ENCODE peak calls at places on chromosomes 16 and 17, in four cellular contexts. R is heart right ventricle, Z is sigmoid colon, L is GM06990. Q is an unnamed sample. For H3K27me3, the result is how much of the 10 kb centered on the place peaks cover.

GRCh38 chr16:11748404-11749254 is 6.0 kb upstream of the TXNDC11 start:
- DNase-seq in R (no peak), Z (no peak), L (no peak), Q (no peak)

GRCh38 chr16:14071576-14072271 is 605 bp downstream of the MRTFB start:
- DNase-seq in R (no peak), Z (no peak), L (no peak), Q (no peak)

GRCh38 chr16:69286941-69287713 is 24.0 kb upstream of the VPS4A start:
- DNase-seq in R (peak), Z (peak), L (no peak), Q (peak)

GRCh38 chr17:64115043-64115698 is 14.8 kb downstream of the ERN1 start:
- DNase-seq in R (no peak), Z (no peak), L (no peak), Q (no peak)

GRCh38 chr17:3944485-3945388 is 19.5 kb downstream of the ATP2A3 start:
- DNase-seq in R (peak), Z (peak), L (no peak), Q (no peak)

GRCh38 chr16:9248162-9248561 is 156.7 kb downstream of the HAPSTR1 start:
- DNase-seq in R (no peak), Z (no peak), L (no peak), Q (no peak)

GRCh38 chr16:12546918-12547607 is 256.6 kb downstream of the CPPED1 start:
- DNase-seq in R (no peak), Z (no peak), L (peak), Q (peak)

GRCh38 chr17:27259356-27259755 is 34.6 kb upstream of the WSB1 start:
- DNase-seq in R (no peak), Z (no peak), L (no peak), Q (no peak)

GRCh38 chr17:47905221-47905733 is 9.2 kb downstream of the SP2 start:
- DNase-seq in R (peak), Z (peak), L (no peak), Q (no peak)

GRCh38 chr16:20830372-20830771 is 24.0 kb downstream of the REXO5 start:
- DNase-seq in R (no peak), Z (no peak), L (no peak), Q (no peak)

GRCh38 chr16:65704866-65705265 is 583.0 kb upstream of the CDH11 start:
- DNase-seq in R (no peak), Z (no peak), L (no peak), Q (no peak)

GRCh38 chr16:65249768-65250167 is 127.9 kb upstream of the CDH11 start:
- DNase-seq in R (peak), Z (peak), L (no peak), Q (no peak)

GRCh38 chr16:52498640-52499039 is 48.3 kb downstream of the TOX3 start:
- DNase-seq in R (no peak), Z (no peak), L (no peak), Q (no peak)

GRCh38 chr16:19374402-19374801 is 43.3 kb upstream of the TMC5 start:
- DNase-seq in R (no peak), Z (no peak), L (no peak), Q (no peak)

GRCh38 chr17:36921131-36921851 is 16.0 kb upstream of the LHX1 start:
- DNase-seq in R (no peak), Z (no peak), L (no peak), Q (no peak)

GRCh38 chr16:72856797-72857196 is 191.1 kb downstream of the ZFHX3 start:
- DNase-seq in R (no peak), Z (no peak), L (no peak), Q (no peak)

GRCh38 chr17:78026381-78026780 is 67.9 kb downstream of the TNRC6C start:
- DNase-seq in R (no peak), Z (no peak), L (no peak), Q (no peak)

GRCh38 chr16:8583712-8584111 is 6.6 kb downstream of the TMEM114 start:
- DNase-seq in R (no peak), Z (no peak), L (no peak), Q (no peak)

GRCh38 chr17:27247958-27248342 is 46.0 kb upstream of the WSB1 start:
- DNase-seq in R (no peak), Z (no peak), L (no peak), Q (no peak)

GRCh38 chr16:13307861-13308260 is 406.5 kb downstream of the SHISA9 start:
- DNase-seq in R (no peak), Z (no peak), L (no peak), Q (no peak)

GRCh38 chr17:48542114-48542955 is 2.6 kb downstream of the HOXB2 start:
- DNase-seq in R (peak), Z (no peak), L (no peak), Q (no peak)

GRCh38 chr17:64171041-64171440 is 41.1 kb upstream of the ERN1 start:
- DNase-seq in R (no peak), Z (no peak), L (no peak), Q (no peak)

GRCh38 chr17:19753661-19754463 is 5.8 kb upstream of the ALDH3A1 start:
- DNase-seq in R (peak), Z (peak), L (no peak), Q (no peak)

GRCh38 chr16:10181196-10182162 is 749 bp downstream of the GRIN2A start:
- DNase-seq in R (peak), Z (peak), L (peak), Q (no peak)

GRCh38 chr16:56977823-56978430 is 11.4 kb upstream of the NLRC5 start:
- DNase-seq in R (no peak), Z (no peak), L (no peak), Q (no peak)
- H3K27me3 ChIP-seq in R (under half), Z (under half), L (under half), Q (under half)

DNA sequence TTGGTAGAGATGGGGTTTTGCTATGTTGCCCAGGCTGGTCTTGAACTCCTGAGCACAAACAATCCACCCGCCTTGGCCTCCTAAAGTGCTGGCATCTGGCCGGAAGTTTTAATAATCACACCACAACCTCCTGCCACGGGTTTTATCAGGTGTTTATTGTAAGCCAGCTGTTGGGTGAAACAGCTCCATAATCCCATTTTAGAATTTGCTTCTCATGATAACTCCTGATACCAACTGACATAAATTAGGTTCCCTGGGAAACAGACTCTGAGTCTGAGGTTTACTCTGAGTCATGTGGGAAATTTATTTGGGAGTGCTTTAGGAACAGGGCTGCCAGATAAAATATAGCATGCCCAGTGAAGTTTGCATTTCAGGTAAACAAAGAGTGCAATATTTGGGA is 122.6 kb upstream of the MED13 start:
- DNase-seq in R (no peak), Z (no peak), L (no peak), Q (no peak)
- H3K27me3 ChIP-seq in R (under half), Z (under half), L (under half), Q (under half)

GRCh38 chr16:77749415-77749814 is 27.1 kb downstream of the NUDT7 start:
- DNase-seq in R (no peak), Z (no peak), L (no peak), Q (no peak)
- H3K27me3 ChIP-seq in R (under half), Z (under half), L (under half), Q (under half)

GRCh38 chr16:50547944-50548658 is at the start of gene NKD1:
- DNase-seq in R (peak), Z (peak), L (peak), Q (no peak)

GRCh38 chr16:50547340-50547865 is 793 bp upstream of the NKD1 start:
- DNase-seq in R (peak), Z (peak), L (peak), Q (peak)

GRCh38 chr16:50550035-50550434 is 1.8 kb downstream of the NKD1 start:
- DNase-seq in R (no peak), Z (peak), L (no peak), Q (no peak)

GRCh38 chr16:50549561-50549915 is 1.3 kb downstream of the NKD1 start:
- DNase-seq in R (no peak), Z (no peak), L (no peak), Q (no peak)

DNA sequence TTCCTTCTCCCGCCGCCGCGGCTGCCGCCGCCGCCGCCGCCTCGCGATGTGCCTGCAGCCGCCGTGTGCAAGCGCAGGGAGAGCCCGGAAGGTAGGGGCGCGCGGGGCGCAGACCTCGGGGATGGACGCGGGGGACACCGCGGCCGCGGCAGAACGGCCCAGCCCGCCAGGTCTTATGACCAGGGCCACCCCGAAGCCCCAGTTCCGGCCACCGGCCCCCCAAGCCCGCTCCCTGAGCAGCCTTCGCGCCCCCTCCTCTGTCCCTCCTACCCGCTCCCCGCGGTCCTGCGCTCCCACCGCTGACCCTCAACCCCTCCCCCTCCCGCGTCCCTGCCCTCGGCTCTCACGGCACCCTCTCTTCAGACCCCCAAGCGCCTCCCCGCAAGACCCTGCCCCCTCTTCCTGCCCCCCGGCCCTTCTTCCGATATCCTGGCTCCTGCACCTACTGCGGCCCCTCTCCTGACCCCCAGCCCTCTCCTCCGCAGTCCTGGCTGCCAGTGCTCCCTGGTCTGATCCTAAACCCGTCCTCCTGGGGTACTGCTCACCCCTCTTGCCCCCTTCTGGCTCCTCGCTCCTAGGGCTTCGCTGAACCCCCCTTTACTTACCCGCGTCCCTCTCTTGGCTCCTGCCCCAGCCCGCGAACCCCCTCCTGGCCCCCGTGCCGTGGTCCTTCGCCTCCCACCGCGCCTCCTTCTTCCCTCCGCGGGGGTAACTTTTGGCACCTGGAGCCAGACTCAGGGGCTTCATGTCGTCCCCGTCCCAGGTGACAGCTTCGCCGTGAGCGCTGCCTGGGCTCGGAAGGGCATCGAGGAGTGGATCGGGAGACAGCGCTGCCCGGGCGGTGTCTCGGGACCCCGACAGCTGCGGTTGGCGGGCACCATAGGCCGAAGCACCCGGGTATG is 714 bp downstream of the NKD1 start:
- DNase-seq in R (no peak), Z (peak), L (peak), Q (no peak)
- H3K27me3 ChIP-seq in R (under half), Z (under half), L (under half), Q (under half)